ENCODE peak calls at places on chromosomes 2 and 18, in five cellular contexts. One of them, this sample, is unnamed.

GRCh38 chr18:59672125-59672769 is 25.0 kb downstream of the CCBE1 start:
- DNase-seq in H1: no peak
- DNase-seq in HepG2: no peak
- DNase-seq in K562: no peak
- DNase-seq in A549: no peak
- DNase-seq in this sample: no peak

GRCh38 chr2:41544709-41545108 is 503.1 kb upstream of the PKDCC start:
- DNase-seq in A549: no peak
- DNase-seq in HepG2: no peak
- DNase-seq in K562: no peak
- DNase-seq in H1: no peak
- DNase-seq in this sample: no peak

GRCh38 chr18:48580782-48581181 is 42.0 kb downstream of the CTIF start:
- DNase-seq in HepG2: no peak
- DNase-seq in K562: no peak
- DNase-seq in H1: peak; percentile 13
- DNase-seq in A549: no peak
- DNase-seq in this sample: no peak

GRCh38 chr18:45962461-45962860 is 4.7 kb downstream of the EPG5 start:
- DNase-seq in H1: no peak
- DNase-seq in K562: no peak
- DNase-seq in HepG2: peak; percentile 45
- DNase-seq in A549: no peak
- DNase-seq in this sample: peak; percentile 77

GRCh38 chr2:191155608-191156071 is 4.8 kb upstream of the STAT4 start:
- DNase-seq in H1: no peak
- DNase-seq in A549: peak; percentile 68
- DNase-seq in K562: no peak
- DNase-seq in HepG2: no peak
- DNase-seq in this sample: peak; percentile 70

GRCh38 chr2:119683074-119683716 is 4.2 kb downstream of the TMEM177 start:
- DNase-seq in HepG2: no peak
- DNase-seq in H1: no peak
- DNase-seq in K562: no peak
- DNase-seq in A549: no peak
- DNase-seq in this sample: no peak

GRCh38 chr2:207122914-207123744 is 42.6 kb downstream of the KLF7 start:
- DNase-seq in HepG2: no peak
- DNase-seq in A549: no peak
- DNase-seq in H1: no peak
- DNase-seq in K562: no peak
- DNase-seq in this sample: no peak

GRCh38 chr2:124530203-124530602 is 505.1 kb downstream of the CNTNAP5 start:
- DNase-seq in K562: no peak
- DNase-seq in A549: no peak
- DNase-seq in H1: no peak
- DNase-seq in HepG2: no peak
- DNase-seq in this sample: no peak

GRCh38 chr2:196170681-196171247 is 614 bp downstream of the STK17B start:
- DNase-seq in K562: no peak
- DNase-seq in A549: peak; percentile 31
- DNase-seq in HepG2: peak; percentile 9
- DNase-seq in H1: no peak
- DNase-seq in this sample: peak; percentile 60

GRCh38 chr2:11669454-11670291 is at the start of gene NTSR2:
- DNase-seq in K562: peak; percentile 54
- DNase-seq in HepG2: peak; percentile 51
- DNase-seq in H1: peak; percentile 65
- DNase-seq in A549: peak; percentile 68
- DNase-seq in this sample: peak; percentile 53

GRCh38 chr2:7649461-7650228 is 732.4 kb downstream of the RNF144A start:
- DNase-seq in A549: no peak
- DNase-seq in K562: no peak
- DNase-seq in H1: no peak
- DNase-seq in HepG2: no peak
- DNase-seq in this sample: no peak

DNA sequence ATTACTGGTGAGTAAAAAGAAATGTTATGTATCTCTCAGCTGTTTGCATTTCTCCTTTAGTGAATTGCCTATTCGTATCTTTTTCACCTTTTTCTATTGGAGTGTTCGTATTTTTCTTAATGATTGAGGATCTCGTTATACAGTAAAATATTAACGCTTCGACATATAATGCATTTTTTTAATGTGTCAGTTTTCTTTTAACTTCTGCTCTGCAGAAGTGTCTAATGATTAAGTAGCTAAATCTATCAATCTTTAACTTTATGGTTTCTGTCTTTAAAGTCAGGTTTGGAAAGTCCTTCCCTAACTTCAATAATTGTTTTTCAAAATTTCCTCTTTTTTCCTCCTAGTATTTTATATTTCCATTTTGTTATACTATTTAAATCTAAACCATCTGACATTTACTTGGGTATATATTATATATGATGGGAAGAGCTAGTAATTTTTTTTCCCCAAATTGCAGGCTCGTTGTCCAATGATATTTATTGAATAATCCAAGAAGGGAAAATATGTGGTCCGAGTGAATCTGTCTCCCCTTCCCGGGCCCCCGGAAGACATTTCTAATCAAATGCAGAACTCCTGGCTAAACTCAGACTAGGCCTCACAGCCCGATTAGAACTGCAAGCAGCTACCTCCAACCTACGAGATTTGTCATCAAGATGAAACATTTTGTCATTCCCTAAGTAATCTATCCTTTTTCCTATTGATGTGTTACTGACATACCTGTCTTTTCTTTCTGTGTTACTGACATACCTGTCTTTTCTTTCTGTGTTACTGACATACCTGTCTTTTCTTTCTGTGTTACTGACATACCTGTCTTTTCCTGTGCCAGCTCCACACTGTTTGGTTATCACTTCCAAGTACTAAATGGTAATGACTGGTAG is 17.2 kb downstream of the PCBP1 start:
- DNase-seq in HepG2: peak; percentile 69
- DNase-seq in A549: no peak
- DNase-seq in H1: no peak
- DNase-seq in K562: peak; percentile 74
- DNase-seq in this sample: peak; percentile 79
- TF ChIP-seq MAFK in HepG2: no peak
- TF ChIP-seq MAFK in A549: no peak
- TF ChIP-seq MAFK in H1: no peak
- TF ChIP-seq MAFK in K562: no peak
- TF ChIP-seq MAFK in this sample: no peak

GRCh38 chr2:17543848-17544645 is 3.6 kb downstream of the VSNL1 start:
- DNase-seq in H1: no peak
- DNase-seq in HepG2: peak; percentile 48
- DNase-seq in K562: no peak
- DNase-seq in A549: no peak
- DNase-seq in this sample: peak; percentile 31
- TF ChIP-seq USF2 in H1: no peak
- TF ChIP-seq USF2 in HepG2: no peak
- TF ChIP-seq USF2 in K562: no peak
- TF ChIP-seq USF2 in A549: no peak
- TF ChIP-seq USF2 in this sample: no peak

GRCh38 chr2:44682459-44682858 is 259.0 kb upstream of the SIX3 start:
- DNase-seq in HepG2: no peak
- DNase-seq in A549: no peak
- DNase-seq in K562: no peak
- DNase-seq in H1: no peak
- DNase-seq in this sample: no peak

GRCh38 chr2:44688442-44689124 is 252.9 kb upstream of the SIX3 start:
- DNase-seq in HepG2: no peak
- DNase-seq in H1: no peak
- DNase-seq in A549: no peak
- DNase-seq in K562: no peak
- DNase-seq in this sample: no peak

GRCh38 chr2:44689516-44689915 is 252.0 kb upstream of the SIX3 start:
- DNase-seq in HepG2: no peak
- DNase-seq in A549: no peak
- DNase-seq in H1: no peak
- DNase-seq in K562: no peak
- DNase-seq in this sample: no peak

GRCh38 chr2:44684559-44684958 is 256.9 kb upstream of the SIX3 start:
- DNase-seq in K562: no peak
- DNase-seq in H1: no peak
- DNase-seq in HepG2: no peak
- DNase-seq in A549: no peak
- DNase-seq in this sample: no peak

GRCh38 chr2:44686561-44686960 is 254.9 kb upstream of the SIX3 start:
- DNase-seq in A549: peak; percentile 5
- DNase-seq in H1: no peak
- DNase-seq in HepG2: no peak
- DNase-seq in K562: no peak
- DNase-seq in this sample: peak; percentile 69
- TF ChIP-seq CEBPB in A549: no peak
- TF ChIP-seq CEBPB in H1: no peak
- TF ChIP-seq CEBPB in HepG2: no peak
- TF ChIP-seq CEBPB in K562: no peak
- TF ChIP-seq CEBPB in this sample: no peak

DNA sequence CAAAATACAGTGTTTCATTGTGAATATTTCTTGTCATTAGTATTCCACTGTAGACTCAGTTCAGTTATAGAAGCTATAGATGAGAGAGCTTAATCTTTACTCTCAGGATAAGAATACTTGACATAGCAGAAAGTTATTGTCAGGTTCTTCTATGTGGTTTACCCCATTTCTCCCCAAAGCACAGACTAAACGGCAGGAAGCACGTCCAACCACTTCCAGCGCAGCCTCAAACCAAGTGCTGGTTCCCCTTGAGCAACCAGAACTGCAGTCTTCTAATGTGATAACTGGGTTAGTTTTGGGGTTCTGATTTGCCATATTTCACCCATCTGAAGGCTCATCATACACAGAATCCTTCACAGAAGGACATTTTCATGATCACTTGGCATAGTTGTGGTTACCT is 324.7 kb downstream of the SLC8A1 start:
- DNase-seq in A549: no peak
- DNase-seq in K562: no peak
- DNase-seq in HepG2: no peak
- DNase-seq in H1: no peak
- DNase-seq in this sample: no peak
- TF ChIP-seq MAFK in A549: no peak
- TF ChIP-seq MAFK in K562: no peak
- TF ChIP-seq MAFK in HepG2: no peak
- TF ChIP-seq MAFK in H1: no peak
- TF ChIP-seq MAFK in this sample: no peak

DNA sequence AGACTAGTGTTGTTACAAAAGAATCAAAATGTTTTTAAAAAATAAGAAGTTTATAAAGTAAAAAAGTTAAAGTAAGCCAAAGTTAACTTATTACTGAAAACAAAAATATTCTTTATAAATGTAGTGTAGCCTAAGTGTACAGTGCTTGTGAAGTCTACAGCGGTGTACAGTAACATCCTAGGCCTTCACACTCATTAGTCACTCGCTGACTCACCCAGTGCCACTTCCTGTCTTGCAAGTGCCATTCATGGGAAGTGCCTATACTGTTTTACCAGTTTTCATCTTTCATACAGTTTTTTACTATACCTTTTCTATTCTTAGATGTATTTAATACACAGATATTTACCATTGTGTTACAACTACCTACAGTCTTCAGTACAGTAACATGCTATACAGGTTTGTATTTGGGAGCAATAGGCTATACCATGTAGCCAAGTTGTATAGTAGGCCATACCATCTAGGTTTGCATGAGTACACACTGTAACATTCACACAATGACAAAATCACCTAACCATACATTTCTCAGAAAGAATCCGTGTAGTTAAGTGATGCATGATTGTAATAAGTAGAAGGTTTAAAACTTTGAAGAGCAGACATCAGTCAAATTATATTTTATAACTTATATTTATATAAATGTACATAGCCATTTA is 13.4 kb downstream of the SERPINB7 start:
- DNase-seq in A549: peak; percentile 63
- DNase-seq in HepG2: no peak
- DNase-seq in K562: no peak
- DNase-seq in H1: no peak
- DNase-seq in this sample: peak; percentile 96
- TF ChIP-seq USF2 in A549: no peak
- TF ChIP-seq USF2 in HepG2: no peak
- TF ChIP-seq USF2 in K562: no peak
- TF ChIP-seq USF2 in H1: no peak
- TF ChIP-seq USF2 in this sample: no peak

GRCh38 chr2:29920631-29921559 is 491 bp downstream of the ALK start:
- DNase-seq in A549: peak; percentile 50
- DNase-seq in K562: peak; percentile 8
- DNase-seq in HepG2: no peak
- DNase-seq in H1: no peak
- DNase-seq in this sample: peak; percentile 5

GRCh38 chr2:29921560-29921915 is at the start of gene ALK:
- DNase-seq in HepG2: peak; percentile 13
- DNase-seq in A549: peak; percentile 86
- DNase-seq in K562: peak; percentile 97
- DNase-seq in H1: peak; percentile 80
- DNase-seq in this sample: peak; percentile 59

GRCh38 chr2:29920130-29920577 is 1.2 kb downstream of the ALK start:
- DNase-seq in H1: no peak
- DNase-seq in K562: peak; percentile 66
- DNase-seq in HepG2: no peak
- DNase-seq in A549: peak; percentile 27
- DNase-seq in this sample: no peak

DNA sequence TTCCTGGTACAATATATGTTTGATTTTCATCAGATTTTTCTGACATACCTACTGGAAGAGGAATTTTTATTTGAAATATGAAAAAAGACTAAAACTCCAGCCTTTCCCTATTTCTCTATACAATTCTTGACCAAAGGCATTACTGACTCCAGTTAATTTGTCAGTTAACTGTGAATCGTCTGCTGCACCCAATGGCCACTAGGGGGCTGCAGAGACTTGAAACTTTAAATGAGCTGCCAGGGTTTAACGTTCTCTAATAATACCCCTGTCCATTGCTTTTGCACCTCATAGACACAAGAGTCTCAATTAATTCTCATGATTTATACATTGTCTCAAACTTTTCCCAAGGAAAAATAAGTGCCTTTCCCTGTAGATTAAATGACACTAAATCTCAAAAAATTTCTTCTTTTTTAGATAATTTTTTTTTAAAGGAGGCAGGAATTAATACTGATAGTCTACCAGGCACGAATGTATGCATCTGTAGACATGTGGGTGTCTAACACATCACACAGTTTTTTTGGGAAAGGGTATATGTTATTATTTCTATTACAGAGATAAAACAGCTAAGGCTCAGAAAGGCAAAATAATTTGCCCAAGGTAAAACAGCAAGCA is 1.8 kb upstream of the ALK start:
- DNase-seq in H1: no peak
- DNase-seq in HepG2: peak; percentile 68
- DNase-seq in K562: peak; percentile 67
- DNase-seq in A549: peak; percentile 75
- DNase-seq in this sample: peak; percentile 54
- TF ChIP-seq CEBPB in H1: no peak
- TF ChIP-seq CEBPB in HepG2: no peak
- TF ChIP-seq CEBPB in K562: no peak
- TF ChIP-seq CEBPB in A549: no peak
- TF ChIP-seq CEBPB in this sample: no peak

DNA sequence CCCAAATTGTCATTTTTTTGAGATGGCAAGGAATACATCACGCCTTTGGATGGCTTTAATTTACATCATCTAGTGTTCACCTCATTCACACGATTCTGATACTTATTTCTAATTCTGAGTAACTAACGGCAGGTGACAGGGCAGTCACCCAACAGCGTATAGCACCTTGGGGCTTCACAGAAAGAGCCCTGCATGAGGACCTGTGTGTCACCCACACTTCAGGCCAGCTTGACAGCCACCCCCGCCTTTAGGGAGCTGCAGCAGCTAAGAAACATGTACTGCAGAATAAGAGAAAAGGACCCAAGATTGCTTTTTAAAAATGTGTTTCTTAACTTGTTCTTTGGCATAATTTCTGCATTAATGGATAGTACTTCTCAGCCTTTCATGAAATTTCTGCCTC is 245.0 kb downstream of the LDLRAD4 start:
- DNase-seq in H1: no peak
- DNase-seq in K562: no peak
- DNase-seq in HepG2: no peak
- DNase-seq in A549: no peak
- DNase-seq in this sample: no peak
- TF ChIP-seq MAFK in H1: no peak
- TF ChIP-seq MAFK in K562: no peak
- TF ChIP-seq MAFK in HepG2: no peak
- TF ChIP-seq MAFK in A549: no peak
- TF ChIP-seq MAFK in this sample: no peak

This sample was measured in IMR-90.